ENCODE peak calls at places on chromosomes 3 and 15, in eight cellular contexts. One of them, this sample, is unnamed. For H3K4me1, the result is how much of the 10 kb centered on the place peaks cover.

GRCh38 chr3:135491478-135491877 is 474.1 kb upstream of the PPP2R3A start:
- DNase-seq in left ventricle myocardium inferior: no peak
- DNase-seq in astrocyte: no peak
- DNase-seq in pancreas: no peak
- DNase-seq in suprapubic skin: no peak
- DNase-seq in K562: no peak
- DNase-seq in CD8-positive, alpha-beta T cell: no peak
- DNase-seq in uterus: no peak
- DNase-seq in this sample: no peak

GRCh38 chr3:196498297-196498696 is 5.3 kb downstream of the RNF168 start:
- DNase-seq in CD8-positive, alpha-beta T cell: no peak
- DNase-seq in astrocyte: no peak
- DNase-seq in uterus: no peak
- DNase-seq in pancreas: no peak
- DNase-seq in suprapubic skin: no peak
- DNase-seq in left ventricle myocardium inferior: no peak
- DNase-seq in K562: no peak
- DNase-seq in this sample: no peak

GRCh38 chr3:116005404-116005803 is 382.1 kb downstream of the GAP43 start:
- DNase-seq in suprapubic skin: no peak
- DNase-seq in astrocyte: peak
- DNase-seq in CD8-positive, alpha-beta T cell: no peak
- DNase-seq in pancreas: peak
- DNase-seq in K562: peak
- DNase-seq in left ventricle myocardium inferior: peak
- DNase-seq in uterus: peak
- DNase-seq in this sample: no peak

GRCh38 chr3:129016366-129016724 is 15.2 kb downstream of the EFCC1 start:
- DNase-seq in CD8-positive, alpha-beta T cell: peak
- DNase-seq in pancreas: no peak
- DNase-seq in suprapubic skin: no peak
- DNase-seq in left ventricle myocardium inferior: no peak
- DNase-seq in K562: no peak
- DNase-seq in astrocyte: no peak
- DNase-seq in uterus: no peak
- DNase-seq in this sample: no peak

GRCh38 chr3:184774996-184775715 is 36.8 kb upstream of the VPS8 start:
- DNase-seq in left ventricle myocardium inferior: no peak
- DNase-seq in CD8-positive, alpha-beta T cell: no peak
- DNase-seq in uterus: no peak
- DNase-seq in astrocyte: no peak
- DNase-seq in suprapubic skin: no peak
- DNase-seq in K562: no peak
- DNase-seq in pancreas: no peak
- DNase-seq in this sample: no peak

GRCh38 chr3:177842302-177842701 is 645.0 kb upstream of the TBL1XR1 start:
- DNase-seq in astrocyte: no peak
- DNase-seq in suprapubic skin: no peak
- DNase-seq in uterus: no peak
- DNase-seq in K562: no peak
- DNase-seq in CD8-positive, alpha-beta T cell: no peak
- DNase-seq in pancreas: no peak
- DNase-seq in left ventricle myocardium inferior: no peak
- DNase-seq in this sample: no peak

GRCh38 chr15:83654379-83655236 is 685 bp downstream of the ADAMTSL3 start:
- DNase-seq in astrocyte: no peak
- DNase-seq in pancreas: peak
- DNase-seq in uterus: peak
- DNase-seq in left ventricle myocardium inferior: peak
- DNase-seq in CD8-positive, alpha-beta T cell: no peak
- DNase-seq in K562: no peak
- DNase-seq in suprapubic skin: no peak
- DNase-seq in this sample: no peak

GRCh38 chr3:133038731-133039398 is 674 bp downstream of the TMEM108 start:
- DNase-seq in left ventricle myocardium inferior: peak
- DNase-seq in CD8-positive, alpha-beta T cell: no peak
- DNase-seq in pancreas: peak
- DNase-seq in K562: peak
- DNase-seq in suprapubic skin: no peak
- DNase-seq in uterus: peak
- DNase-seq in astrocyte: no peak
- DNase-seq in this sample: peak

GRCh38 chr3:12312010-12312409 is 23.1 kb downstream of the PPARG start:
- DNase-seq in CD8-positive, alpha-beta T cell: no peak
- DNase-seq in K562: no peak
- DNase-seq in left ventricle myocardium inferior: no peak
- DNase-seq in uterus: no peak
- DNase-seq in astrocyte: no peak
- DNase-seq in suprapubic skin: no peak
- DNase-seq in pancreas: no peak
- DNase-seq in this sample: no peak

GRCh38 chr3:140117111-140117526 is 182.1 kb downstream of the CLSTN2 start:
- DNase-seq in suprapubic skin: no peak
- DNase-seq in uterus: no peak
- DNase-seq in K562: no peak
- DNase-seq in pancreas: no peak
- DNase-seq in astrocyte: no peak
- DNase-seq in left ventricle myocardium inferior: no peak
- DNase-seq in CD8-positive, alpha-beta T cell: no peak
- DNase-seq in this sample: no peak

GRCh38 chr15:71116366-71116765 is 1.1 kb downstream of the THSD4 start:
- DNase-seq in pancreas: no peak
- DNase-seq in suprapubic skin: no peak
- DNase-seq in astrocyte: no peak
- DNase-seq in left ventricle myocardium inferior: no peak
- DNase-seq in K562: no peak
- DNase-seq in uterus: no peak
- DNase-seq in CD8-positive, alpha-beta T cell: no peak
- DNase-seq in this sample: no peak

GRCh38 chr15:95973566-95974256 is 356.8 kb upstream of the NR2F2 start:
- DNase-seq in pancreas: no peak
- DNase-seq in suprapubic skin: no peak
- DNase-seq in left ventricle myocardium inferior: no peak
- DNase-seq in uterus: no peak
- DNase-seq in CD8-positive, alpha-beta T cell: no peak
- DNase-seq in K562: no peak
- DNase-seq in astrocyte: no peak
- DNase-seq in this sample: no peak

GRCh38 chr15:60009124-60009523 is 5.0 kb downstream of the FOXB1 start:
- DNase-seq in left ventricle myocardium inferior: no peak
- DNase-seq in uterus: no peak
- DNase-seq in pancreas: no peak
- DNase-seq in CD8-positive, alpha-beta T cell: no peak
- DNase-seq in K562: no peak
- DNase-seq in suprapubic skin: no peak
- DNase-seq in astrocyte: no peak
- DNase-seq in this sample: no peak

GRCh38 chr3:25520926-25521559 is 93.0 kb downstream of the RARB start:
- DNase-seq in CD8-positive, alpha-beta T cell: no peak
- DNase-seq in uterus: no peak
- DNase-seq in suprapubic skin: no peak
- DNase-seq in astrocyte: no peak
- DNase-seq in pancreas: no peak
- DNase-seq in left ventricle myocardium inferior: no peak
- DNase-seq in K562: no peak
- DNase-seq in this sample: no peak

GRCh38 chr3:103600844-103601243 is 1166.0 kb downstream of the ZPLD1 start:
- DNase-seq in K562: no peak
- DNase-seq in pancreas: no peak
- DNase-seq in astrocyte: no peak
- DNase-seq in suprapubic skin: no peak
- DNase-seq in left ventricle myocardium inferior: no peak
- DNase-seq in CD8-positive, alpha-beta T cell: no peak
- DNase-seq in uterus: no peak
- DNase-seq in this sample: no peak

GRCh38 chr3:86782860-86783259 is 208.1 kb downstream of the VGLL3 start:
- DNase-seq in left ventricle myocardium inferior: no peak
- DNase-seq in astrocyte: no peak
- DNase-seq in CD8-positive, alpha-beta T cell: no peak
- DNase-seq in uterus: no peak
- DNase-seq in suprapubic skin: no peak
- DNase-seq in K562: no peak
- DNase-seq in pancreas: no peak
- DNase-seq in this sample: no peak

GRCh38 chr15:78620021-78620838 is 566 bp downstream of the CHRNA3 start:
- DNase-seq in left ventricle myocardium inferior: no peak
- DNase-seq in astrocyte: no peak
- DNase-seq in CD8-positive, alpha-beta T cell: peak
- DNase-seq in uterus: no peak
- DNase-seq in pancreas: no peak
- DNase-seq in suprapubic skin: peak
- DNase-seq in K562: no peak
- DNase-seq in this sample: no peak

GRCh38 chr3:52083556-52084087 is 27.3 kb upstream of the DUSP7 start:
- DNase-seq in left ventricle myocardium inferior: no peak
- DNase-seq in suprapubic skin: no peak
- DNase-seq in K562: no peak
- DNase-seq in uterus: no peak
- DNase-seq in pancreas: no peak
- DNase-seq in CD8-positive, alpha-beta T cell: no peak
- DNase-seq in astrocyte: no peak
- DNase-seq in this sample: no peak

GRCh38 chr3:8869613-8870012 is 93.7 kb downstream of the RAD18 start:
- DNase-seq in CD8-positive, alpha-beta T cell: no peak
- DNase-seq in K562: no peak
- DNase-seq in pancreas: no peak
- DNase-seq in suprapubic skin: no peak
- DNase-seq in astrocyte: peak
- DNase-seq in uterus: no peak
- DNase-seq in left ventricle myocardium inferior: no peak
- DNase-seq in this sample: no peak

GRCh38 chr15:42184313-42184712 is 23.8 kb downstream of the VPS39 start:
- DNase-seq in K562: no peak
- DNase-seq in uterus: no peak
- DNase-seq in left ventricle myocardium inferior: peak
- DNase-seq in suprapubic skin: no peak
- DNase-seq in CD8-positive, alpha-beta T cell: no peak
- DNase-seq in astrocyte: no peak
- DNase-seq in pancreas: peak
- DNase-seq in this sample: no peak

GRCh38 chr3:170080605-170081004 is 42.8 kb downstream of the GPR160 start:
- DNase-seq in uterus: no peak
- DNase-seq in CD8-positive, alpha-beta T cell: no peak
- DNase-seq in K562: no peak
- DNase-seq in left ventricle myocardium inferior: no peak
- DNase-seq in pancreas: no peak
- DNase-seq in suprapubic skin: no peak
- DNase-seq in astrocyte: no peak
- DNase-seq in this sample: no peak

GRCh38 chr3:171407746-171408145 is 52.5 kb downstream of the TNIK start:
- DNase-seq in K562: peak
- DNase-seq in suprapubic skin: no peak
- DNase-seq in uterus: no peak
- DNase-seq in astrocyte: peak
- DNase-seq in CD8-positive, alpha-beta T cell: no peak
- DNase-seq in left ventricle myocardium inferior: no peak
- DNase-seq in pancreas: no peak
- DNase-seq in this sample: no peak

GRCh38 chr15:90035835-90036220 is 34.7 kb downstream of the ZNF710 start:
- DNase-seq in uterus: no peak
- DNase-seq in CD8-positive, alpha-beta T cell: no peak
- DNase-seq in left ventricle myocardium inferior: no peak
- DNase-seq in suprapubic skin: peak
- DNase-seq in K562: no peak
- DNase-seq in pancreas: no peak
- DNase-seq in astrocyte: no peak
- DNase-seq in this sample: peak
- H3K4me1 ChIP-seq in uterus: under half
- H3K4me1 ChIP-seq in CD8-positive, alpha-beta T cell: half or more
- H3K4me1 ChIP-seq in left ventricle myocardium inferior: half or more
- H3K4me1 ChIP-seq in suprapubic skin: half or more
- H3K4me1 ChIP-seq in K562: under half
- H3K4me1 ChIP-seq in pancreas: under half
- H3K4me1 ChIP-seq in astrocyte: under half
- H3K4me1 ChIP-seq in this sample: under half

DNA sequence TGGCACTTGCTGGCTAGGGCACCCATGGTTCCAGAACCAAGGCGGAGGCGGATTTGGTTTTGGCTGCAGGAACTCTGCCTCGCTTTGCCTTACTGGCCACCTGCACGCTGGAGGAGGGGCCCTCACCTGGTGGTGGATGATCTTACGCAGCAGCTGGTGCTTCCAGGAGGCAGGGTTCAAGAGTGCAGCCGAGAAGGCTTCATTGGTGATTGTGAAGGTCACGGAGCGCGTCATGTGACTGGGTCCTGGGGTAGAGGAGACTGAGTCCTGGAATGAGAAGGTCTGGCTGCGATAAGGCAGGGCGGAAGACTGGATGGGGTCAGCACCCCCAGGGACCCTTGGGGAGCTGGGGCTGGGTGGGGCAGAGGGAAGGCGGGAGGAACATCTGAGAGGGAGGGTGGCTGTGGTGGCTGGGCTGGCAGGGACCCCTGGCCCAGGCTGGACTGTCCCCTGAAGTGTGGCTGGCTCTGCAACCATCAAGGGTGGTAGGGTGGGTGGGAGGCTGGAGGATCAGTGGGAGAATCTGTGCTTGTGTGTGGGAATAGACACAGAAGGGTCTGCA is 25.8 kb upstream of the GOLGA6C start:
- DNase-seq in pancreas: peak
- DNase-seq in astrocyte: no peak
- DNase-seq in CD8-positive, alpha-beta T cell: no peak
- DNase-seq in uterus: no peak
- DNase-seq in suprapubic skin: no peak
- DNase-seq in left ventricle myocardium inferior: no peak
- DNase-seq in K562: no peak
- DNase-seq in this sample: no peak
- TF ChIP-seq CTCF in pancreas: no peak
- TF ChIP-seq CTCF in astrocyte: no peak
- TF ChIP-seq CTCF in CD8-positive, alpha-beta T cell: no peak
- TF ChIP-seq CTCF in uterus: no peak
- TF ChIP-seq CTCF in suprapubic skin: no peak
- TF ChIP-seq CTCF in left ventricle myocardium inferior: no peak
- TF ChIP-seq CTCF in K562: no peak
- TF ChIP-seq CTCF in this sample: no peak

DNA sequence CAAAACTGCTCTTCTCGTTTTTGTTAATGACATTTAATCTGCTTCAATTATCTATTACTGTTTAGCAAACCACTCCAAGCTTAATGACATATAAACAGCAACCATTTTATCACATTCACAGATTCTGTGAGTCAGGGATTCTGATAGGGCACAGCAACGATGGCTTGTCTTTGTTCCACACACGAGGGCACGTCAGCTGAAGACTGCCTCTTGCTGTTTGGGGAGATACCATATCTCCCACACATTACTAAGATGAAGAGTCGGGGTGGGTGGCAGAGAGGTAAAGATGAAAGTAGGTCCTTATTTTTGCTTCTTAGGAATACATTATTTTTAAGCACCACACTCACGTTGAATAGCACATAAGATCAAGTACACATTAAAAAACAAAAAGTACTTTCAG is 19.3 kb downstream of the CPOX start:
- DNase-seq in astrocyte: no peak
- DNase-seq in CD8-positive, alpha-beta T cell: no peak
- DNase-seq in pancreas: no peak
- DNase-seq in K562: no peak
- DNase-seq in uterus: no peak
- DNase-seq in suprapubic skin: no peak
- DNase-seq in left ventricle myocardium inferior: no peak
- DNase-seq in this sample: no peak
- H3K4me3 ChIP-seq in astrocyte: no peak
- H3K4me3 ChIP-seq in CD8-positive, alpha-beta T cell: no peak
- H3K4me3 ChIP-seq in pancreas: no peak
- H3K4me3 ChIP-seq in K562: no peak
- H3K4me3 ChIP-seq in uterus: no peak
- H3K4me3 ChIP-seq in suprapubic skin: no peak
- H3K4me3 ChIP-seq in left ventricle myocardium inferior: no peak
- H3K4me3 ChIP-seq in this sample: no peak

GRCh38 chr15:90600954-90601353 is 71.2 kb downstream of the CRTC3 start:
- DNase-seq in left ventricle myocardium inferior: no peak
- DNase-seq in astrocyte: no peak
- DNase-seq in suprapubic skin: no peak
- DNase-seq in uterus: no peak
- DNase-seq in pancreas: no peak
- DNase-seq in K562: no peak
- DNase-seq in CD8-positive, alpha-beta T cell: no peak
- DNase-seq in this sample: no peak
- H3K4me1 ChIP-seq in left ventricle myocardium inferior: under half
- H3K4me1 ChIP-seq in astrocyte: under half
- H3K4me1 ChIP-seq in suprapubic skin: under half
- H3K4me1 ChIP-seq in uterus: under half
- H3K4me1 ChIP-seq in pancreas: under half
- H3K4me1 ChIP-seq in K562: under half
- H3K4me1 ChIP-seq in CD8-positive, alpha-beta T cell: half or more
- H3K4me1 ChIP-seq in this sample: under half